ENCODE peak calls at places on chromosome 4, in four cellular contexts. G, H, V and C are unnamed samples.

GRCh38 chr4:110854021-110854678 is 231.3 kb upstream of the PITX2 start:
- DNase-seq in H (no peak), V (peak), G (peak), C (peak)

GRCh38 chr4:140152760-140153418 is 1.1 kb downstream of the MAML3 start:
- DNase-seq in V (peak), H (peak), G (no peak), C (no peak)

GRCh38 chr4:1411436-1412375 is 5.5 kb upstream of the NKX1-1 start:
- DNase-seq in H (no peak), G (no peak), V (no peak), C (no peak)

GRCh38 chr4:142248946-142249345 is 597.2 kb downstream of the INPP4B start:
- DNase-seq in G (peak), H (no peak), V (peak), C (no peak)

GRCh38 chr4:78543424-78544238 is 7.9 kb upstream of the ANXA3 start:
- DNase-seq in V (peak), G (no peak), H (no peak), C (no peak)

GRCh38 chr4:72505314-72505744 is 63.7 kb downstream of the ADAMTS3 start:
- DNase-seq in V (peak), H (peak), G (peak), C (no peak)

GRCh38 chr4:108483077-108483476 is 137.3 kb upstream of the RPL34 start:
- DNase-seq in G (no peak), V (no peak), H (no peak), C (no peak)

GRCh38 chr4:180217070-180217469 is 2026.1 kb upstream of the TENM3 start:
- DNase-seq in H (no peak), V (no peak), G (no peak), C (no peak)